ENCODE peak calls at places on chromosomes 13 and 19, in four cellular contexts. D is EH, Y is PC-3, S is OCI-M1. I is an unnamed sample.

GRCh38 chr19:34644991-34645461 is 31.9 kb downstream of the SCGB2B2 start:
- DNase-seq in D (no peak), Y (no peak), S (no peak), I (no peak)

GRCh38 chr19:38149597-38149996 is 74.4 kb downstream of the DPF1 start:
- DNase-seq in D (peak; percentile 53), Y (no peak), S (peak; percentile 16), I (peak; percentile 11)

GRCh38 chr19:18477042-18477760 is 39.3 kb upstream of the ISYNA1 start:
- DNase-seq in D (peak; percentile 43), Y (no peak), S (no peak), I (peak; percentile 56)

GRCh38 chr19:18500820-18501219 is 21.1 kb downstream of the ELL start:
- DNase-seq in D (no peak), Y (no peak), S (no peak), I (no peak)

GRCh38 chr19:10452726-10453620 is 32.6 kb downstream of the PDE4A start:
- DNase-seq in D (no peak), Y (no peak), S (no peak), I (peak; percentile 30)

GRCh38 chr19:40604647-40605200 is 3.6 kb downstream of the LTBP4 start:
- DNase-seq in D (no peak), Y (peak; percentile 42), S (peak; percentile 33), I (no peak)

GRCh38 chr19:51339687-51340656 is 2.0 kb downstream of the VSIG10L start:
- DNase-seq in D (peak; percentile 98), Y (peak; percentile 98), S (peak; percentile 99), I (peak; percentile 94)

GRCh38 chr19:19279853-19280252 is 6.8 kb upstream of the TM6SF2 start:
- DNase-seq in D (no peak), Y (no peak), S (no peak), I (no peak)

GRCh38 chr19:29509456-29509855 is 16.3 kb upstream of the VSTM2B start:
- DNase-seq in D (no peak), Y (no peak), S (no peak), I (no peak)

GRCh38 chr13:18947376-18947977 is 234.1 kb downstream of the TUBA3C start:
- DNase-seq in D (no peak), Y (no peak), S (no peak), I (no peak)

GRCh38 chr13:46489586-46490023 is 63.4 kb upstream of the LRCH1 start:
- DNase-seq in D (peak; percentile 93), Y (peak; percentile 73), S (no peak), I (no peak)